ENCODE peak calls at places on chromosomes 16 and 17, in four cellular contexts. One of them, this sample, is unnamed.

GRCh38 chr16:89143911-89144675 is 27.5 kb upstream of the CDH15 start:
- DNase-seq in K562: no peak
- DNase-seq in A549: no peak
- DNase-seq in GM12878: no peak
- DNase-seq in this sample: no peak

GRCh38 chr17:46045639-46046038 is 46.6 kb downstream of the STH start:
- DNase-seq in K562: no peak
- DNase-seq in A549: no peak
- DNase-seq in GM12878: no peak
- DNase-seq in this sample: no peak

GRCh38 chr17:68763551-68763950 is 162.4 kb upstream of the FAM20A start:
- DNase-seq in K562: no peak
- DNase-seq in A549: no peak
- DNase-seq in GM12878: no peak
- DNase-seq in this sample: no peak

GRCh38 chr17:54063639-54064038 is 240.9 kb downstream of the KIF2B start:
- DNase-seq in K562: no peak
- DNase-seq in A549: no peak
- DNase-seq in GM12878: no peak
- DNase-seq in this sample: no peak

GRCh38 chr16:64008131-64008530 is 1113.7 kb downstream of the CDH11 start:
- DNase-seq in K562: no peak
- DNase-seq in A549: no peak
- DNase-seq in GM12878: no peak
- DNase-seq in this sample: no peak

GRCh38 chr16:47777191-47777590 is 316.1 kb downstream of the PHKB start:
- DNase-seq in K562: no peak
- DNase-seq in A549: no peak
- DNase-seq in GM12878: no peak
- DNase-seq in this sample: no peak

GRCh38 chr17:75096082-75096625 is 8.4 kb downstream of the SLC16A5 start:
- DNase-seq in K562: peak
- DNase-seq in A549: peak
- DNase-seq in GM12878: no peak
- DNase-seq in this sample: no peak

GRCh38 chr17:65523411-65523810 is 38.0 kb downstream of the AXIN2 start:
- DNase-seq in K562: no peak
- DNase-seq in A549: no peak
- DNase-seq in GM12878: no peak
- DNase-seq in this sample: no peak

GRCh38 chr17:12789075-12789975 is at the start of gene ARHGAP44:
- DNase-seq in K562: peak
- DNase-seq in A549: peak
- DNase-seq in GM12878: no peak
- DNase-seq in this sample: peak

GRCh38 chr17:48738803-48739526 is 10.4 kb upstream of the HOXB13 start:
- DNase-seq in K562: no peak
- DNase-seq in A549: no peak
- DNase-seq in GM12878: no peak
- DNase-seq in this sample: no peak

GRCh38 chr16:53743149-53743566 is 39.2 kb downstream of the FTO start:
- DNase-seq in K562: peak
- DNase-seq in A549: no peak
- DNase-seq in GM12878: no peak
- DNase-seq in this sample: peak

GRCh38 chr16:47519543-47519942 is 58.4 kb downstream of the PHKB start:
- DNase-seq in K562: no peak
- DNase-seq in A549: no peak
- DNase-seq in GM12878: no peak
- DNase-seq in this sample: no peak

GRCh38 chr17:45311762-45312476 is 4.9 kb downstream of the MAP3K14 start:
- DNase-seq in K562: no peak
- DNase-seq in A549: peak
- DNase-seq in GM12878: no peak
- DNase-seq in this sample: no peak

GRCh38 chr16:82301108-82301755 is 131.2 kb upstream of the MPHOSPH6 start:
- DNase-seq in K562: no peak
- DNase-seq in A549: no peak
- DNase-seq in GM12878: no peak
- DNase-seq in this sample: no peak

GRCh38 chr17:81165246-81166032 is at the start of gene PVALEF:
- DNase-seq in K562: no peak
- DNase-seq in A549: peak
- DNase-seq in GM12878: no peak
- DNase-seq in this sample: peak

GRCh38 chr16:79146-80054 is 1.4 kb downstream of the MPG start:
- DNase-seq in K562: no peak
- DNase-seq in A549: no peak
- DNase-seq in GM12878: no peak
- DNase-seq in this sample: no peak

GRCh38 chr16:81624718-81625543 is 154.2 kb upstream of the PLCG2 start:
- DNase-seq in K562: peak
- DNase-seq in A549: no peak
- DNase-seq in GM12878: no peak
- DNase-seq in this sample: no peak

GRCh38 chr16:77897831-77898540 is 109.6 kb downstream of the VAT1L start:
- DNase-seq in K562: no peak
- DNase-seq in A549: no peak
- DNase-seq in GM12878: no peak
- DNase-seq in this sample: no peak

GRCh38 chr17:81899514-81900166 is 2.4 kb upstream of the NPB start:
- DNase-seq in K562: no peak
- DNase-seq in A549: no peak
- DNase-seq in GM12878: no peak
- DNase-seq in this sample: no peak

GRCh38 chr16:89194340-89195311 is 5.7 kb downstream of the SLC22A31 start:
- DNase-seq in K562: no peak
- DNase-seq in A549: no peak
- DNase-seq in GM12878: no peak
- DNase-seq in this sample: no peak

GRCh38 chr17:18250259-18250658 is 8.3 kb downstream of the FLII start:
- DNase-seq in K562: no peak
- DNase-seq in A549: no peak
- DNase-seq in GM12878: no peak
- DNase-seq in this sample: no peak

GRCh38 chr16:90018297-90019200 is 707 bp downstream of the DBNDD1 start:
- DNase-seq in K562: peak
- DNase-seq in A549: no peak
- DNase-seq in GM12878: no peak
- DNase-seq in this sample: peak

GRCh38 chr16:22098538-22099255 is 6.4 kb downstream of the VWA3A start:
- DNase-seq in K562: peak
- DNase-seq in A549: peak
- DNase-seq in GM12878: peak
- DNase-seq in this sample: no peak

GRCh38 chr16:16033208-16033717 is 83.8 kb downstream of the ABCC1 start:
- DNase-seq in K562: no peak
- DNase-seq in A549: no peak
- DNase-seq in GM12878: no peak
- DNase-seq in this sample: no peak

GRCh38 chr17:74744714-74745547 is 3.5 kb upstream of the NHERF1 start:
- DNase-seq in K562: peak
- DNase-seq in A549: peak
- DNase-seq in GM12878: no peak
- DNase-seq in this sample: peak

GRCh38 chr17:12116143-12116542 is 95.5 kb downstream of the MAP2K4 start:
- DNase-seq in K562: no peak
- DNase-seq in A549: no peak
- DNase-seq in GM12878: no peak
- DNase-seq in this sample: no peak

GRCh38 chr17:56577190-56577589 is 16.3 kb upstream of the NOG start:
- DNase-seq in K562: no peak
- DNase-seq in A549: no peak
- DNase-seq in GM12878: no peak
- DNase-seq in this sample: no peak

GRCh38 chr16:57345021-57345420 is 13.6 kb upstream of the CCL22 start:
- DNase-seq in K562: no peak
- DNase-seq in A549: no peak
- DNase-seq in GM12878: no peak
- DNase-seq in this sample: no peak

GRCh38 chr17:41464682-41465081 is 2.5 kb downstream of the KRT32 start:
- DNase-seq in K562: no peak
- DNase-seq in A549: peak
- DNase-seq in GM12878: no peak
- DNase-seq in this sample: no peak

GRCh38 chr17:82076785-82077591 is 11.4 kb upstream of the DUS1L start:
- DNase-seq in K562: no peak
- DNase-seq in A549: no peak
- DNase-seq in GM12878: no peak
- DNase-seq in this sample: no peak

GRCh38 chr17:6936370-6937028 is 59.4 kb upstream of the ALOX12 start:
- DNase-seq in K562: no peak
- DNase-seq in A549: no peak
- DNase-seq in GM12878: no peak
- DNase-seq in this sample: no peak

GRCh38 chr16:66289986-66290385 is 76.5 kb upstream of the CDH5 start:
- DNase-seq in K562: no peak
- DNase-seq in A549: no peak
- DNase-seq in GM12878: no peak
- DNase-seq in this sample: no peak

GRCh38 chr16:66923866-66924265 is 1.5 kb downstream of the RRAD start:
- DNase-seq in K562: no peak
- DNase-seq in A549: no peak
- DNase-seq in GM12878: no peak
- DNase-seq in this sample: no peak

GRCh38 chr17:20228410-20228809 is 219.3 kb downstream of the SPECC1 start:
- DNase-seq in K562: no peak
- DNase-seq in A549: no peak
- DNase-seq in GM12878: no peak
- DNase-seq in this sample: no peak

DNA sequence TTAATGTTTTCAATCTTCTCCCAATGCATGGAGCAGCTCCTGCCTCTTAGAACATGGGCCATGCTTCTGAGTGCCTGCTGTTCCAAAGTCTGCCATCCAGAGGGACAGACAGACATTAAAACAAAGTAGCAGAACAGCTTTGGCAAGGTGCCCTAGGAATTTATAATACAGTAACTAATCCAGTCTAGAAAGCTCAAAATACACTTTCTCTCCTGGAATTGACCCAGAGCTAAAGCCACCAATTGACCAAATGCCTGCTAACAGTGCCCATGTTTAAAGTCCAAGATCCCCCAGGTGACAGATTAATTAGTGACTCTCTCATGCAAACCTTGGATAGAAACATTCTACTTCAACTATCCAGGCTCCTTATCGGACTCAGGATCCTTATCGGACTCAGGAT is 11.1 kb upstream of the CHRNE start:
- DNase-seq in K562: no peak
- DNase-seq in A549: no peak
- DNase-seq in GM12878: no peak
- DNase-seq in this sample: no peak
- TF ChIP-seq MAX in K562: no peak
- TF ChIP-seq MAX in A549: no peak
- TF ChIP-seq MAX in GM12878: no peak
- TF ChIP-seq MAX in this sample: no peak

GRCh38 chr16:34054969-34055368 is 595.6 kb downstream of the TP53TG3F start:
- DNase-seq in K562: no peak
- DNase-seq in A549: no peak
- DNase-seq in GM12878: no peak
- DNase-seq in this sample: no peak
- TF ChIP-seq MAX in K562: no peak
- TF ChIP-seq MAX in A549: no peak
- TF ChIP-seq MAX in GM12878: no peak
- TF ChIP-seq MAX in this sample: no peak

DNA sequence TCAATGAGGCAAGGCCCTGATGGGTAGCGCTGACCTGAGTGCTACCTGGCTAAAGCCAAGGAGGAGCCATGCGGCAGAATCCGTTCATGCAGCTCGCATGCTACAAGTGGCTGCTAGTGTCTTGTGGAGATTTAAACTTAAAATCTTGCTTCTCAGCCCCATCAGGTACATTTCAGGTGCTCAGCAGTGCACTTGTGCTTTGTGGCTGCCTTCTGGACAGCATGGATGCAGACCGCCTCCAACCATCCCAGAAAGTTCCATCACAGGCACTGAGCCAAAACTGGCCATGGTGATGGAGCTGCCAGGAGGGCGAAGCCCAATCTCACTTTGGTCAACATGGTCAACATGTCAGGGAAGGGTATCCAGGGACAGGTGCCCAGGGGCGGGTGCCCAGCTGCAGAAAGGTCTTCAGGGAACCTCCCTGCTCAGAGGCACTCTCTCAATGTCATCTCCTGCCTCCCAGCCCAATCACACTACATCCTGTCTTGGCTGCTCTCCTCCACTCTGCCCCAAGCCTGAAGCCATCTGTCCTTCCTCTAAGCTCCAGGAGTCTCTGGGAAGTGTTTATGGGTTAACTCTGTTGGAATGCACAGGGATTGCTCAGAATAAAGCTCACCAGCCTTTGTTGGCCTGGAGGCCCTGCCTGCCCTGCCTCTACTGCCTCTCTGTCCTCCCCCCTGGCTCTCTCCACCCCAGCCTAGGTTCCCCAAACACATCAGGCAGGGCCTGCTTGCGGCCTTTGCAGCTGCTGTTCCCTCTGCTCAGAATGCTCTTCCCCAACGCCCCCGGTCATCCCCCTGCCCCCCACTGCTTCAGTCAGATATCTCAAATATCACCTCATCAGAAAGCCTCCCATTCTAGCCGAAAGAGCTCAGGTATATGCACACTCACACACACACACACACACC is 18.3 kb upstream of the TNFRSF13B start:
- DNase-seq in K562: no peak
- DNase-seq in A549: no peak
- DNase-seq in GM12878: no peak
- DNase-seq in this sample: no peak
- TF ChIP-seq MAX in K562: no peak
- TF ChIP-seq MAX in A549: no peak
- TF ChIP-seq MAX in GM12878: no peak
- TF ChIP-seq MAX in this sample: no peak

GRCh38 chr16:12881771-12882170 is 19.6 kb upstream of the SHISA9 start:
- DNase-seq in K562: no peak
- DNase-seq in A549: no peak
- DNase-seq in GM12878: no peak
- DNase-seq in this sample: no peak

GRCh38 chr16:12876778-12877177 is 24.6 kb upstream of the SHISA9 start:
- DNase-seq in K562: no peak
- DNase-seq in A549: no peak
- DNase-seq in GM12878: no peak
- DNase-seq in this sample: no peak

GRCh38 chr16:12879812-12880211 is 21.6 kb upstream of the SHISA9 start:
- DNase-seq in K562: no peak
- DNase-seq in A549: no peak
- DNase-seq in GM12878: no peak
- DNase-seq in this sample: no peak

GRCh38 chr16:12878973-12879372 is 22.4 kb upstream of the SHISA9 start:
- DNase-seq in K562: no peak
- DNase-seq in A549: no peak
- DNase-seq in GM12878: no peak
- DNase-seq in this sample: no peak

DNA sequence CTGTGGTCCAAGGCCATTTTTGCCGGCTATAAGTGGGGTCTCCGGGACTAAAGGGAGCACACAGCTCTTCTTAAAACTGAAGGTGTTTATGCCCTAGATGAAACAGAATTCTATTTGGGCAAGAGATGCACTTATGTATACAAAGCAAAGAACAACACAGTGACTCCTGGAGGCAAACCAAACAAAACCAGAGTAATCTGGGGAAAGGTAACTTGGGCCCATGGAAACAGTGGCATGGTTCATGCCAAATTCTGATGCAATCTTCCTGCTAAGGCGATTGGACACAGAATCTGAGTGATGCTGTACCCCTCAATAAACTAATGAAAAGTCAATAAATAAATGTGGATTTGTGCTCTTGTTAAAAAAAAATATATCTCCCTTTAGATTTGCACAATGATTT is 20.2 kb upstream of the SHISA9 start:
- DNase-seq in K562: no peak
- DNase-seq in A549: no peak
- DNase-seq in GM12878: no peak
- DNase-seq in this sample: no peak
- TF ChIP-seq MAX in K562: no peak
- TF ChIP-seq MAX in A549: no peak
- TF ChIP-seq MAX in GM12878: no peak
- TF ChIP-seq MAX in this sample: no peak